ENCODE peak calls at places on chromosomes 16 and 17, in nine cellular contexts. One of them, this sample, is unnamed.
A peak's percentile ranks its signal among the peaks of the same experiment; 100 is the strongest.

GRCh38 chr17:67730706-67731105 is 13.0 kb downstream of the NOL11 start:
- DNase-seq in ascending aorta: no peak
- DNase-seq in psoas muscle: no peak
- DNase-seq in adrenal gland: no peak
- DNase-seq in thoracic aorta: no peak
- DNase-seq in RWPE1: no peak
- DNase-seq in brain microvascular endothelial cell: no peak
- DNase-seq in heart right ventricle: no peak
- DNase-seq in CD8-positive, alpha-beta T cell: no peak
- DNase-seq in this sample: no peak

GRCh38 chr17:71004413-71004812 is 835.1 kb downstream of the KCNJ2 start:
- DNase-seq in adrenal gland: no peak
- DNase-seq in thoracic aorta: no peak
- DNase-seq in heart right ventricle: no peak
- DNase-seq in CD8-positive, alpha-beta T cell: no peak
- DNase-seq in psoas muscle: no peak
- DNase-seq in RWPE1: no peak
- DNase-seq in ascending aorta: no peak
- DNase-seq in brain microvascular endothelial cell: no peak
- DNase-seq in this sample: no peak

GRCh38 chr16:50434872-50435478 is 66.2 kb upstream of the BRD7 start:
- DNase-seq in RWPE1: no peak
- DNase-seq in adrenal gland: no peak
- DNase-seq in psoas muscle: no peak
- DNase-seq in ascending aorta: no peak
- DNase-seq in thoracic aorta: no peak
- DNase-seq in brain microvascular endothelial cell: no peak
- DNase-seq in heart right ventricle: no peak
- DNase-seq in CD8-positive, alpha-beta T cell: peak; percentile 23
- DNase-seq in this sample: no peak

GRCh38 chr16:85498607-85499006 is 114.5 kb upstream of the GSE1 start:
- DNase-seq in psoas muscle: peak; percentile 80
- DNase-seq in thoracic aorta: no peak
- DNase-seq in adrenal gland: no peak
- DNase-seq in ascending aorta: no peak
- DNase-seq in RWPE1: no peak
- DNase-seq in brain microvascular endothelial cell: no peak
- DNase-seq in CD8-positive, alpha-beta T cell: no peak
- DNase-seq in heart right ventricle: no peak
- DNase-seq in this sample: peak; percentile 75

GRCh38 chr17:16286009-16286946 is 67.0 kb downstream of the CENPV start:
- DNase-seq in ascending aorta: peak; percentile 73
- DNase-seq in thoracic aorta: peak; percentile 68
- DNase-seq in brain microvascular endothelial cell: peak; percentile 98
- DNase-seq in heart right ventricle: peak; percentile 82
- DNase-seq in psoas muscle: peak; percentile 84
- DNase-seq in adrenal gland: peak; percentile 80
- DNase-seq in RWPE1: peak; percentile 95
- DNase-seq in CD8-positive, alpha-beta T cell: peak; percentile 83
- DNase-seq in this sample: peak; percentile 50

GRCh38 chr17:79801156-79802038 is 4.5 kb upstream of the CBX8 start:
- DNase-seq in RWPE1: no peak
- DNase-seq in thoracic aorta: no peak
- DNase-seq in ascending aorta: no peak
- DNase-seq in CD8-positive, alpha-beta T cell: no peak
- DNase-seq in heart right ventricle: no peak
- DNase-seq in psoas muscle: no peak
- DNase-seq in adrenal gland: no peak
- DNase-seq in brain microvascular endothelial cell: no peak
- DNase-seq in this sample: no peak

GRCh38 chr17:5747964-5748363 is 163.7 kb upstream of the NLRP1 start:
- DNase-seq in brain microvascular endothelial cell: no peak
- DNase-seq in CD8-positive, alpha-beta T cell: no peak
- DNase-seq in psoas muscle: no peak
- DNase-seq in thoracic aorta: no peak
- DNase-seq in RWPE1: no peak
- DNase-seq in ascending aorta: no peak
- DNase-seq in heart right ventricle: no peak
- DNase-seq in adrenal gland: no peak
- DNase-seq in this sample: no peak

GRCh38 chr16:57955572-57955971 is 15.4 kb downstream of the CNGB1 start:
- DNase-seq in thoracic aorta: no peak
- DNase-seq in CD8-positive, alpha-beta T cell: no peak
- DNase-seq in RWPE1: no peak
- DNase-seq in brain microvascular endothelial cell: no peak
- DNase-seq in heart right ventricle: no peak
- DNase-seq in adrenal gland: peak; percentile 40
- DNase-seq in ascending aorta: no peak
- DNase-seq in psoas muscle: no peak
- DNase-seq in this sample: no peak

GRCh38 chr17:27199948-27200347 is 94.0 kb upstream of the WSB1 start:
- DNase-seq in ascending aorta: no peak
- DNase-seq in adrenal gland: no peak
- DNase-seq in CD8-positive, alpha-beta T cell: no peak
- DNase-seq in RWPE1: no peak
- DNase-seq in psoas muscle: no peak
- DNase-seq in heart right ventricle: no peak
- DNase-seq in thoracic aorta: no peak
- DNase-seq in brain microvascular endothelial cell: no peak
- DNase-seq in this sample: no peak

DNA sequence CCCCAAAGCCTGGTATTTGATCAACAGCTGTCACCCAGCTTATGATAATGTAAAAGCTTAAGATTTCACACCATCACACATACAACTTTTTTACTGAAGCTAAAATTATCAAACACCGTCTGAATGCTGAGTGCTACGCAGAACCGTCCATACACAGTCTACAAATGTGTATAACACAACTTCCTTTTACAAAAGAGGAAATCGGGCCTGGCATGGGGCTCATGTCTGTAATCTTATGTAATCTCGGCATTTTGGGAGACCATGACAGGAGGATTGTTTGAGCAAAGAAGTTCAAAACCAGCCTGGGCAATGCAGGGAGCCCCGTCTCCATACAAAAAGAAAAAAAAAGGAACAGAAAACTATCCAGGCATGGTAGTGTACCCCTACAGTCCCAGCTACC is 19.6 kb upstream of the QRICH2 start:
- DNase-seq in ascending aorta: no peak
- DNase-seq in heart right ventricle: no peak
- DNase-seq in brain microvascular endothelial cell: no peak
- DNase-seq in thoracic aorta: no peak
- DNase-seq in RWPE1: no peak
- DNase-seq in CD8-positive, alpha-beta T cell: no peak
- DNase-seq in adrenal gland: no peak
- DNase-seq in psoas muscle: no peak
- DNase-seq in this sample: no peak
- H3K27ac ChIP-seq in ascending aorta: no peak overlapping the region
- H3K27ac ChIP-seq in heart right ventricle: peak overlapping the region; percentile 72
- H3K27ac ChIP-seq in brain microvascular endothelial cell: no peak overlapping the region
- H3K27ac ChIP-seq in thoracic aorta: no peak overlapping the region
- H3K27ac ChIP-seq in RWPE1: no peak overlapping the region
- H3K27ac ChIP-seq in CD8-positive, alpha-beta T cell: no peak overlapping the region
- H3K27ac ChIP-seq in adrenal gland: no peak overlapping the region
- H3K27ac ChIP-seq in psoas muscle: no peak overlapping the region
- H3K27ac ChIP-seq in this sample: no peak overlapping the region

GRCh38 chr16:81755915-81756644 is 23.0 kb upstream of the PLCG2 start:
- DNase-seq in thoracic aorta: no peak
- DNase-seq in brain microvascular endothelial cell: no peak
- DNase-seq in heart right ventricle: peak; percentile 48
- DNase-seq in RWPE1: no peak
- DNase-seq in CD8-positive, alpha-beta T cell: no peak
- DNase-seq in ascending aorta: no peak
- DNase-seq in psoas muscle: peak; percentile 53
- DNase-seq in adrenal gland: no peak
- DNase-seq in this sample: no peak

GRCh38 chr16:81754810-81755209 is 24.3 kb upstream of the PLCG2 start:
- DNase-seq in psoas muscle: no peak
- DNase-seq in adrenal gland: no peak
- DNase-seq in thoracic aorta: no peak
- DNase-seq in heart right ventricle: no peak
- DNase-seq in ascending aorta: no peak
- DNase-seq in CD8-positive, alpha-beta T cell: no peak
- DNase-seq in brain microvascular endothelial cell: no peak
- DNase-seq in RWPE1: no peak
- DNase-seq in this sample: no peak

GRCh38 chr16:81752225-81752875 is 26.7 kb upstream of the PLCG2 start:
- DNase-seq in brain microvascular endothelial cell: no peak
- DNase-seq in RWPE1: no peak
- DNase-seq in ascending aorta: peak; percentile 37
- DNase-seq in psoas muscle: peak; percentile 71
- DNase-seq in adrenal gland: peak; percentile 36
- DNase-seq in thoracic aorta: no peak
- DNase-seq in heart right ventricle: peak; percentile 64
- DNase-seq in CD8-positive, alpha-beta T cell: no peak
- DNase-seq in this sample: peak; percentile 37

GRCh38 chr16:81748476-81749198 is 30.5 kb upstream of the PLCG2 start:
- DNase-seq in brain microvascular endothelial cell: no peak
- DNase-seq in thoracic aorta: no peak
- DNase-seq in heart right ventricle: no peak
- DNase-seq in RWPE1: no peak
- DNase-seq in CD8-positive, alpha-beta T cell: no peak
- DNase-seq in psoas muscle: no peak
- DNase-seq in adrenal gland: no peak
- DNase-seq in ascending aorta: no peak
- DNase-seq in this sample: no peak

DNA sequence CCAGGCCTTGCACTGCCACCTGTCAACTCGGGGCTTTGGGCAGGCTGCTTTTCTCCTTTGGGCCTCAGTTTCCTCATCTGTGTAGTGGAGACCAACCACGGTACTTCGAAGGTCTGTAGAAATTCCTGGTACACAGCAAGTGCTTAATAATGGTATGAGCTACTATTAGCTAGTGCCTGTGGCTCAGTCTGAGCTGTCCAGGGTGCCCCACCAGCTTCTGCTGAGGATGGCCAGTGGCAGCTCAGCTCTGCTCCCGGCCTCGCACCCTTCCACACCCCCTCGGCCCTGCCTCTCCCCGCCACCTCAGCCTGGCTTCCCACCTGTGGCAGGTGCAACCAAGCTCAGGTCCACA is 26.2 kb upstream of the PLCG2 start:
- DNase-seq in heart right ventricle: no peak
- DNase-seq in ascending aorta: no peak
- DNase-seq in thoracic aorta: no peak
- DNase-seq in RWPE1: no peak
- DNase-seq in CD8-positive, alpha-beta T cell: no peak
- DNase-seq in psoas muscle: no peak
- DNase-seq in adrenal gland: no peak
- DNase-seq in brain microvascular endothelial cell: no peak
- DNase-seq in this sample: no peak
- H3K27ac ChIP-seq in heart right ventricle: peak overlapping the region; percentile 83
- H3K27ac ChIP-seq in ascending aorta: no peak overlapping the region
- H3K27ac ChIP-seq in thoracic aorta: peak overlapping the region; percentile 20
- H3K27ac ChIP-seq in RWPE1: no peak overlapping the region
- H3K27ac ChIP-seq in CD8-positive, alpha-beta T cell: no peak overlapping the region
- H3K27ac ChIP-seq in psoas muscle: no peak overlapping the region
- H3K27ac ChIP-seq in adrenal gland: peak overlapping the region; percentile 16
- H3K27ac ChIP-seq in brain microvascular endothelial cell: no peak overlapping the region
- H3K27ac ChIP-seq in this sample: peak overlapping the region; percentile 47

GRCh38 chr16:88331989-88332920 is 50.5 kb upstream of the ZNF469 start:
- DNase-seq in CD8-positive, alpha-beta T cell: no peak
- DNase-seq in brain microvascular endothelial cell: peak; percentile 99
- DNase-seq in ascending aorta: peak; percentile 31
- DNase-seq in RWPE1: peak; percentile 91
- DNase-seq in adrenal gland: peak; percentile 45
- DNase-seq in psoas muscle: peak; percentile 91
- DNase-seq in thoracic aorta: peak; percentile 36
- DNase-seq in heart right ventricle: no peak
- DNase-seq in this sample: peak; percentile 76
- H3K27ac ChIP-seq in CD8-positive, alpha-beta T cell: no peak overlapping the region
- H3K27ac ChIP-seq in brain microvascular endothelial cell: peak overlapping the region; percentile 98
- H3K27ac ChIP-seq in ascending aorta: peak overlapping the region; percentile 47
- H3K27ac ChIP-seq in RWPE1: peak overlapping the region; percentile 92
- H3K27ac ChIP-seq in adrenal gland: no peak overlapping the region
- H3K27ac ChIP-seq in psoas muscle: no peak overlapping the region
- H3K27ac ChIP-seq in thoracic aorta: peak overlapping the region; percentile 52
- H3K27ac ChIP-seq in heart right ventricle: peak overlapping the region; percentile 24
- H3K27ac ChIP-seq in this sample: no peak overlapping the region

DNA sequence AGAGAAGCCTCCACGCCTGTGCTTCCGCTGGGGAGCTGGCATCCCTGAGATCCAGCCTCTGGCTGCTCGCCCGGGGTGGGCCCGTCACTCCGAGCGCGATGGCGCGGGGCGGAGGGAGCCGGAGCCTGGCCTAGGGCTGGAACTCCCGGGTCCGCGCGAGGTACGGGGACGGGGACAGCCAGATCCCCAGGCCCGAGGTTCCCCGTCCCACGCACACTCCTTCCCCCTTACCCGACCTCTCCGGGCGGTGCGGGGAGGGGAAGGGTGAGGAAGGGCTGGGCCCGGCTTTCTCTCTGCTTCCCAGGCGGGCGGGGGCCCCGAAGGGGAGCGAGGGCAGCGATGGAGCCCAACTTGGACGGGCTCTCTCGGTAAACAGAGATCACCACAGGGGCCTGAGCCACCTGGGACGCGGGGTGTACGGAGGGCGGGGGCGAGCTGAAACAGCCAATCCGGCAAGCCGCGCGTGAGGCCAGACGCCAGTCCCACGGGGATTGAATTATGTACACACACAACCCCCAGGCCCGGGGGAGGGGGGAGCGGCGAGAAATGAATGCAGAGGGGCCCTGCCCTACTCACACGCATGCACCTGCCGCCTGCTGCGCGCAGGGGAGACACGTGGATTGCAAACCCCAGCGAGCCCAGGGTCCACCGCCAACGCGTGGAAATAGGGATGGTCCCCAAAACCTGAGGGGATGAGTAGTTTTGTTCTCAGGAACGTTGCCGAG is at the start of gene SLC16A11:
- DNase-seq in adrenal gland: peak; percentile 42
- DNase-seq in RWPE1: no peak
- DNase-seq in psoas muscle: peak; percentile 71
- DNase-seq in ascending aorta: no peak
- DNase-seq in heart right ventricle: no peak
- DNase-seq in brain microvascular endothelial cell: no peak
- DNase-seq in thoracic aorta: no peak
- DNase-seq in CD8-positive, alpha-beta T cell: peak; percentile 60
- DNase-seq in this sample: no peak
- H3K27ac ChIP-seq in adrenal gland: no peak within 1 kb of the TSS
- H3K27ac ChIP-seq in RWPE1: no peak within 1 kb of the TSS
- H3K27ac ChIP-seq in psoas muscle: no peak within 1 kb of the TSS
- H3K27ac ChIP-seq in ascending aorta: no peak within 1 kb of the TSS
- H3K27ac ChIP-seq in heart right ventricle: peak within 1 kb of the TSS; percentile 57
- H3K27ac ChIP-seq in brain microvascular endothelial cell: no peak within 1 kb of the TSS
- H3K27ac ChIP-seq in thoracic aorta: no peak within 1 kb of the TSS
- H3K27ac ChIP-seq in CD8-positive, alpha-beta T cell: peak within 1 kb of the TSS; percentile 11
- H3K27ac ChIP-seq in this sample: peak within 1 kb of the TSS; percentile 46

DNA sequence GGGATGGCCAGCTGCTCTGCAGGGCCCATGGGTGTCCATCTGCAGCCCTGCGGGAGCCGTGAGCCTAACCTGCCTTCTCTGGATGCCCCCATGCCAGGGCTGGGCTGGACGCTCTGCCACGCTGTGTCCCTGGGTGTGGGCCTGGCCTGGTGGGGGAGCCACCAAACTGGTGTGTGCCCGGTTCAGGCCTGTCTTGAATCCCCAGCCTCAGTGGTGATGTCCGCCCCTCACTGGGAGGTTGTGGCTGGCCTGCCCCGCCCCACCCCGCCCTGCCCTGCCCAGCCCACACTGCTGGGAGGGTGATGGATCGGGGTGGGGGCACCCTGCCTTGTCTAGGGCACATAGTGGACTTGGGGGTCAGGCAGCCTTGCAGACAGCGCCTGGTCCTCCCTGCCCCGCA is 50.1 kb upstream of the PVALEF start:
- DNase-seq in heart right ventricle: no peak
- DNase-seq in adrenal gland: no peak
- DNase-seq in CD8-positive, alpha-beta T cell: no peak
- DNase-seq in ascending aorta: no peak
- DNase-seq in brain microvascular endothelial cell: no peak
- DNase-seq in psoas muscle: no peak
- DNase-seq in RWPE1: no peak
- DNase-seq in thoracic aorta: no peak
- DNase-seq in this sample: no peak
- H3K27ac ChIP-seq in heart right ventricle: no peak overlapping the region
- H3K27ac ChIP-seq in adrenal gland: no peak overlapping the region
- H3K27ac ChIP-seq in CD8-positive, alpha-beta T cell: no peak overlapping the region
- H3K27ac ChIP-seq in ascending aorta: no peak overlapping the region
- H3K27ac ChIP-seq in brain microvascular endothelial cell: no peak overlapping the region
- H3K27ac ChIP-seq in psoas muscle: no peak overlapping the region
- H3K27ac ChIP-seq in RWPE1: peak overlapping the region; percentile 80
- H3K27ac ChIP-seq in thoracic aorta: no peak overlapping the region
- H3K27ac ChIP-seq in this sample: no peak overlapping the region

This sample was measured in gastrocnemius medialis.